ENCODE peak calls at places on chromosome 4, in five cellular contexts. S is K562, G is SK-N-SH, U is HepG2, Q is NT2/D1. Z is an unnamed sample.

GRCh38 chr4:147964519-147964918 is 232.6 kb downstream of the ARHGAP10 start:
- DNase-seq in U (no peak), S (no peak), Q (no peak), G (no peak), Z (no peak)

GRCh38 chr4:104490770-104491395 is 3.8 kb downstream of the CXXC4 start:
- DNase-seq in U (peak), S (peak), Q (no peak), G (peak), Z (no peak)

GRCh38 chr4:84669201-84669600 is 86.3 kb downstream of the CDS1 start:
- DNase-seq in G (no peak), S (no peak), Q (no peak), U (no peak), Z (no peak)

GRCh38 chr4:60948008-60948407 is 252.1 kb upstream of the ADGRL3 start:
- DNase-seq in Q (no peak), U (no peak), G (no peak), S (no peak), Z (no peak)

GRCh38 chr4:49063670-49064069 is 77.6 kb downstream of the CWH43 start:
- DNase-seq in G (no peak), Q (no peak), U (no peak), S (no peak), Z (no peak)

GRCh38 chr4:107712236-107712635 is 7.8 kb downstream of the PAPSS1 start:
- DNase-seq in U (no peak), G (no peak), S (no peak), Q (no peak), Z (no peak)

GRCh38 chr4:6541789-6542188 is 33.2 kb upstream of the MAN2B2 start:
- DNase-seq in G (no peak), U (no peak), S (no peak), Q (no peak), Z (no peak)

GRCh38 chr4:140049924-140050681 is 103.9 kb downstream of the MAML3 start:
- DNase-seq in Q (no peak), G (peak), S (no peak), U (no peak), Z (no peak)

GRCh38 chr4:8850074-8850829 is 21.4 kb downstream of the HMX1 start:
- DNase-seq in U (no peak), G (no peak), S (no peak), Q (no peak), Z (no peak)

GRCh38 chr4:17324431-17324830 is 187.5 kb downstream of the QDPR start:
- DNase-seq in U (peak), G (peak), Q (peak), S (peak), Z (peak)

GRCh38 chr4:47774078-47774477 is 63.8 kb downstream of the CORIN start:
- DNase-seq in G (no peak), Q (no peak), S (no peak), U (no peak), Z (no peak)

GRCh38 chr4:141132689-141133145 is 552 bp downstream of the RNF150 start:
- DNase-seq in U (no peak), Q (no peak), S (no peak), G (peak), Z (no peak)

GRCh38 chr4:54539500-54540029 is 118.2 kb upstream of the KIT start:
- DNase-seq in G (peak), S (peak), U (peak), Q (peak), Z (no peak)

GRCh38 chr4:86965019-86965976 is 30.5 kb downstream of the AFF1 start:
- DNase-seq in U (no peak), G (no peak), S (no peak), Q (no peak), Z (no peak)

GRCh38 chr4:106369456-106370060 is 980 bp upstream of the GIMD1 start:
- DNase-seq in Q (peak), S (peak), G (peak), U (peak), Z (peak)

GRCh38 chr4:100796333-100796732 is 278.5 kb upstream of the EMCN start:
- DNase-seq in Q (no peak), G (no peak), S (no peak), U (no peak), Z (no peak)

GRCh38 chr4:25667931-25668557 is 12.4 kb downstream of the SLC34A2 start:
- DNase-seq in S (no peak), U (peak), Q (no peak), G (no peak), Z (peak)

GRCh38 chr4:56958111-56958517 is 19.3 kb downstream of the NOA1 start:
- DNase-seq in U (no peak), S (peak), Q (no peak), G (no peak), Z (no peak)

GRCh38 chr4:179040259-179040658 is 1598.0 kb upstream of the AGA start:
- DNase-seq in S (no peak), Q (no peak), U (no peak), G (no peak), Z (no peak)

GRCh38 chr4:104728380-104729122 is 233.9 kb upstream of the CXXC4 start:
- DNase-seq in G (no peak), S (no peak), U (peak), Q (no peak), Z (peak)

GRCh38 chr4:32133141-32133540 is 1413.0 kb downstream of the PCDH7 start:
- DNase-seq in G (no peak), U (no peak), S (no peak), Q (no peak), Z (no peak)

GRCh38 chr4:150032541-150032940 is 45.7 kb upstream of the DCLK2 start:
- DNase-seq in G (no peak), Q (no peak), U (no peak), S (no peak), Z (no peak)

GRCh38 chr4:102598102-102598758 is 97.1 kb downstream of the NFKB1 start:
- DNase-seq in S (no peak), Q (no peak), U (no peak), G (no peak), Z (no peak)

GRCh38 chr4:26105372-26105771 is 191.4 kb downstream of the SMIM20 start:
- DNase-seq in G (no peak), Q (no peak), U (no peak), S (no peak), Z (no peak)

GRCh38 chr4:8369426-8370105 is 71.0 kb downstream of the ACOX3 start:
- DNase-seq in S (no peak), G (no peak), Q (no peak), U (no peak), Z (no peak)

GRCh38 chr4:83252782-83253405 is 31.7 kb downstream of the COQ2 start:
- DNase-seq in G (peak), Q (peak), U (peak), S (peak), Z (peak)

GRCh38 chr4:73070072-73070385 is 513 bp upstream of the COX18 start:
- DNase-seq in G (no peak), S (no peak), U (no peak), Q (no peak), Z (no peak)

GRCh38 chr4:66574145-66574978 is 904.1 kb upstream of the EPHA5 start:
- DNase-seq in Q (no peak), U (no peak), G (no peak), S (no peak), Z (no peak)

DNA sequence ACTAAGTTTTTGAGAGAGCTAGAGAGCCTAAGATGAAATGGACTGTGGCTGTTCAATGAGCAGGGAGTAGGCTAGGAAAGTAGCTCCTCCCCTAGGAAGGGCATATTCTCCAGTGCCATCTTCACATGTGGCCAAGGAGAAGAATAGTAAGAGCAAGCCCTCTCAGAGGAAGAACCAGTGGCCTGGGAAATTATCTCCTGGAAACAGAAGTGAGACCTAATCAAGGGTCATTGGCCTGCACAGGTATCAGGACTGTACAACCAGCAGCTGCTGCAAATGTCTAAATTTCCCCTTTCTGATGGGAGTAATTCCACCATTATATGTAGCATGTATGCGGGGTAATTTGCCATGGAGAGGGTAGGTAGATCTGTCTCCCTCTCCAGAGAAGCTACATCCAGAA is 334.8 kb upstream of the RASGEF1B start:
- DNase-seq in G (no peak), U (no peak), Q (no peak), S (no peak), Z (no peak)
- TF ChIP-seq YY1 in G (no peak), U (no peak), Q (no peak), S (no peak), Z (no peak)

GRCh38 chr4:88522702-88523324 is 763 bp downstream of the PYURF start:
- DNase-seq in S (peak), G (peak), U (peak), Q (no peak), Z (no peak)
- TF ChIP-seq YY1 in S (no peak), G (no peak), U (no peak), Q (no peak), Z (no peak)

GRCh38 chr4:80171656-80172055 is 25.6 kb upstream of the PRDM8 start:
- DNase-seq in Q (no peak), S (no peak), U (no peak), G (no peak), Z (no peak)
- TF ChIP-seq YY1 in Q (no peak), S (no peak), U (no peak), G (no peak), Z (no peak)

DNA sequence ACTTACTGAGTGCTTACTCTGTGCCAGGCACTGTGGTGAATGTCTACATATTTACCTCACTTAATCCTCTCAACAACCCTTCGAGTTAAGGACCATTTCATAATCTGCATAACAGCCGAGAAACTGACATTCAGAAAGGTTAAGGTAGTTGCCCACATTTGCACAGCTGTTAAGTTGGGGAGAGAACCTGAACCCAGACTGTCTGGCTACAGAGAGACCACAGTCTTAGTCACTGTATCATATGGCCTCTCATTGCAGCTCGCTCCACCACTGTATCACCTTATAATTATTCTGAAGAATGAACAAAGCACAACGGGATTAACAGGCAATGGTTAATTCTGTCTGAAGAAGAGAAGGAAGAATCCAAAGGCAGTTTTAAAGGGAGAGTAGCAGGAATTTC is 98.5 kb downstream of the ADGRA3 start:
- DNase-seq in S (no peak), G (no peak), U (no peak), Q (no peak), Z (no peak)
- TF ChIP-seq YY1 in S (no peak), G (no peak), U (no peak), Q (no peak), Z (no peak)

GRCh38 chr4:75714681-75715080 is 9.7 kb upstream of the USO1 start:
- DNase-seq in G (peak), S (no peak), U (no peak), Q (no peak), Z (no peak)

GRCh38 chr4:75715105-75715799 is 9.1 kb upstream of the USO1 start:
- DNase-seq in G (peak), Q (no peak), S (no peak), U (no peak), Z (no peak)

GRCh38 chr4:75722417-75722816 is 2.0 kb upstream of the USO1 start:
- DNase-seq in Q (no peak), G (no peak), U (no peak), S (no peak), Z (no peak)

GRCh38 chr4:75718529-75718928 is 5.8 kb upstream of the USO1 start:
- DNase-seq in U (no peak), S (no peak), G (no peak), Q (no peak), Z (peak)

GRCh38 chr4:75717332-75717873 is 7.0 kb upstream of the USO1 start:
- DNase-seq in S (no peak), U (no peak), Q (no peak), G (no peak), Z (no peak)
- TF ChIP-seq YY1 in S (no peak), U (no peak), Q (no peak), G (no peak), Z (no peak)

Z was measured in HCT116.